ENCODE peak calls at places on chromosomes 13 and 19, in six cellular contexts. H is H1, K is HepG2, I is SK-N-SH, A is GM12878, B is K562. P is an unnamed sample.

GRCh38 chr19:58551577-58552471 is 3.1 kb downstream of the CHMP2A start:
- DNase-seq in B (no peak), H (no peak), K (no peak), I (no peak), A (no peak), P (no peak)

GRCh38 chr13:52061587-52061986 is 37.1 kb downstream of the UTP14C start:
- DNase-seq in B (no peak), I (no peak), K (no peak), A (no peak), H (no peak), P (no peak)

GRCh38 chr13:27962128-27962841 is 6.8 kb downstream of the CDX2 start:
- DNase-seq in B (no peak), H (peak), K (peak), A (no peak), I (peak), P (no peak)

GRCh38 chr19:56765107-56765506 is 75.4 kb downstream of the PEG3 start:
- DNase-seq in I (peak), H (no peak), A (no peak), K (no peak), B (no peak), P (no peak)

GRCh38 chr19:15025237-15025636 is 24.0 kb upstream of the CASP14 start:
- DNase-seq in B (peak), K (peak), I (peak), A (no peak), H (no peak), P (peak)

GRCh38 chr19:38046254-38047047 is 139.4 kb downstream of the SIPA1L3 start:
- DNase-seq in I (no peak), K (no peak), H (no peak), A (peak), B (no peak), P (no peak)

GRCh38 chr19:36207605-36208252 is 6.7 kb downstream of the ZNF565 start:
- DNase-seq in I (peak), B (no peak), A (peak), K (no peak), H (no peak), P (no peak)

GRCh38 chr19:42254083-42254849 is 662 bp downstream of the ERF start:
- DNase-seq in B (peak), A (no peak), I (peak), H (peak), K (peak), P (peak)

GRCh38 chr13:43783820-43784219 is 3.0 kb downstream of the ENOX1 start:
- DNase-seq in A (no peak), B (no peak), I (peak), H (no peak), K (no peak), P (peak)

GRCh38 chr19:54137913-54138776 is 583 bp downstream of the CNOT3 start:
- DNase-seq in H (peak), A (no peak), I (peak), B (peak), K (no peak), P (no peak)

GRCh38 chr13:31909889-31910551 is 121.6 kb upstream of the FRY start:
- DNase-seq in B (peak), K (peak), A (peak), H (no peak), I (peak), P (peak)

GRCh38 chr13:110015253-110015652 is 228.9 kb upstream of the IRS2 start:
- DNase-seq in H (no peak), K (no peak), B (no peak), I (no peak), A (no peak), P (no peak)

GRCh38 chr13:78777973-78778372 is 119.0 kb upstream of the OBI1 start:
- DNase-seq in B (no peak), I (no peak), H (no peak), K (no peak), A (no peak), P (no peak)

GRCh38 chr19:11420894-11421606 is 1.9 kb upstream of the RGL3 start:
- DNase-seq in I (no peak), B (no peak), H (peak), A (no peak), K (no peak), P (no peak)

GRCh38 chr13:74930402-74931165 is 551.4 kb downstream of the TBC1D4 start:
- DNase-seq in A (no peak), B (no peak), H (no peak), K (no peak), I (no peak), P (no peak)

GRCh38 chr13:57409656-57410055 is 221.9 kb upstream of the PCDH17 start:
- DNase-seq in A (no peak), K (no peak), I (no peak), H (no peak), B (no peak), P (no peak)

GRCh38 chr13:92224052-92224821 is 825.8 kb downstream of the GPC5 start:
- DNase-seq in K (no peak), I (no peak), B (peak), H (no peak), A (no peak), P (no peak)

GRCh38 chr13:109586509-109587346 is 199.7 kb downstream of the IRS2 start:
- DNase-seq in B (no peak), H (no peak), I (no peak), K (no peak), A (no peak), P (no peak)

GRCh38 chr13:79480954-79481684 is at the start of gene NDFIP2:
- DNase-seq in B (peak), I (peak), K (peak), A (peak), H (peak), P (peak)

GRCh38 chr13:36297259-36297599 is 385 bp downstream of the CCDC169 start:
- DNase-seq in H (no peak), B (no peak), A (no peak), I (no peak), K (no peak), P (peak)

GRCh38 chr13:76067850-76068249 is 431.7 kb downstream of the LMO7 start:
- DNase-seq in H (no peak), I (no peak), B (no peak), K (no peak), A (no peak), P (no peak)

GRCh38 chr13:71591380-71591779 is 275.6 kb downstream of the DACH1 start:
- DNase-seq in K (no peak), A (no peak), B (no peak), I (no peak), H (no peak), P (peak)

GRCh38 chr13:21901772-21902708 is 231.2 kb downstream of the FGF9 start:
- DNase-seq in A (no peak), B (no peak), I (no peak), K (peak), H (no peak), P (no peak)

GRCh38 chr19:1221904-1222255 is 15.9 kb downstream of the CBARP start:
- DNase-seq in H (no peak), I (no peak), B (no peak), A (no peak), K (no peak), P (no peak)

GRCh38 chr19:4373601-4374441 is 26.5 kb downstream of the SH3GL1 start:
- DNase-seq in A (no peak), H (no peak), I (no peak), K (no peak), B (no peak), P (no peak)

GRCh38 chr19:3835055-3835435 is 33.8 kb downstream of the ZFR2 start:
- DNase-seq in B (no peak), I (no peak), A (no peak), K (no peak), H (no peak), P (no peak)

GRCh38 chr13:48542138-48542537 is 9.3 kb upstream of the RCBTB2 start:
- DNase-seq in I (no peak), H (no peak), K (no peak), B (no peak), A (no peak), P (no peak)

GRCh38 chr19:55340784-55341147 is 1.1 kb downstream of the KMT5C start:
- DNase-seq in B (peak), H (no peak), A (no peak), K (no peak), I (peak), P (no peak)

GRCh38 chr19:12974301-12975220 is 5.2 kb downstream of the DAND5 start:
- DNase-seq in I (peak), K (peak), B (peak), A (no peak), H (no peak), P (no peak)

GRCh38 chr19:40163541-40164129 is 27.6 kb upstream of the MAP3K10 start:
- DNase-seq in K (no peak), H (no peak), B (no peak), A (no peak), I (no peak), P (no peak)

GRCh38 chr13:51844862-51845573 is at the start of gene TMEM272:
- DNase-seq in K (peak), H (peak), I (peak), B (peak), A (no peak), P (peak)

GRCh38 chr19:15595069-15595468 is 19.9 kb upstream of the CYP4F8 start:
- DNase-seq in A (no peak), H (no peak), I (no peak), B (no peak), K (no peak), P (no peak)

GRCh38 chr13:51057931-51058330 is 53.1 kb downstream of the C13orf42 start:
- DNase-seq in A (no peak), B (no peak), H (no peak), K (no peak), I (no peak), P (no peak)

GRCh38 chr13:110981379-110981778 is 66.5 kb upstream of the ANKRD10 start:
- DNase-seq in K (no peak), H (no peak), I (no peak), A (no peak), B (peak), P (no peak)

GRCh38 chr13:99050983-99051488 is 73.2 kb upstream of the DOCK9 start:
- DNase-seq in I (no peak), B (no peak), K (no peak), A (no peak), H (no peak), P (no peak)

DNA sequence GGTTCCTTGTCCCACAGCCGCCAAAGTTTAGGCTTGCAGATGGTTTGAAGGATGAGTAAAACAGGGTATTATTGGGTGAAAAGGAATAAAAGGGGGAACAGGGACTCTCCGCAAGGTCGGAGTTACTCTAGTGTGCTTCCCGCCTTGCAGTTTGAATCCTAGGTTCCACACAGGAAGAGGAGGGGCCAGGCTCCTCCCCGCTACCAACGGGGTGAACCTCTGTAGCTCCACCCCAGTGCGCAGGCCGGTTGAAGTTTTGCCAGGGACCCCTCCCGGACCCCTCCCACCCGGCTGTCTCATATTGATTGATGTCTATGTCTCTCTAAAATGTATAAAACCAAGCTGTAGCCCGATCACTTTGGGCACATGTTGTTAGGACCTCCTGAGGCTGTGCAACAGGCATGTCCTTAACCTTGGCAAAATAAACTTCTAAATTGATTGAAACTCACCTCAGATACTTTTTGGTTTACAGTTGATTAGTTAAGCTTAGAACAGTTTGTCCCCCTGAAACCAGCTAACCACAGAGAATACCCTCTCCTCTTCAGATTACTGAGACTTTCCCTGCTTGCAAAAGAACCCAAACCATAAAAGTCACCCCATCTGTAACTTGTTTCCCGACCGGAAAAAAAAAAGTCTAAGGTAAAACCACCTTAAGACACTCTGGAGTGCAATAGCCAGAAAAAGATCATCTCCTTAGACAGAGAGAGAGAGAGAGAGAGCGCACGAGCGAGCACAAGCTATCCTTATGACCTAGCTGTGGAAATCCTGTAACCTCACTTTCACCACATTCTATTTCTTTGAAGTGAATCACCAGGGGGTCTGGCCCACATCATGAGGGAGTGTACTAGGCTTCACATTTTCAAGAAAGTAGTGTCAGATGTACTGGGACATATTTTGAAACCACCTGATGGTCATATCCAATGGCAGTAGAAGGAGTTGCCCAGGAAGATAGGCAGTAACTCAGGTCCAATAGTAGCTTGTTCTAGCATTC is 11.3 kb upstream of the GTF2F2 start:
- DNase-seq in H (peak), K (no peak), A (peak), I (no peak), B (peak), P (no peak)
- TF ChIP-seq GABPA in H (no peak), K (peak), A (peak), I (no peak), B (no peak), P (no peak)

DNA sequence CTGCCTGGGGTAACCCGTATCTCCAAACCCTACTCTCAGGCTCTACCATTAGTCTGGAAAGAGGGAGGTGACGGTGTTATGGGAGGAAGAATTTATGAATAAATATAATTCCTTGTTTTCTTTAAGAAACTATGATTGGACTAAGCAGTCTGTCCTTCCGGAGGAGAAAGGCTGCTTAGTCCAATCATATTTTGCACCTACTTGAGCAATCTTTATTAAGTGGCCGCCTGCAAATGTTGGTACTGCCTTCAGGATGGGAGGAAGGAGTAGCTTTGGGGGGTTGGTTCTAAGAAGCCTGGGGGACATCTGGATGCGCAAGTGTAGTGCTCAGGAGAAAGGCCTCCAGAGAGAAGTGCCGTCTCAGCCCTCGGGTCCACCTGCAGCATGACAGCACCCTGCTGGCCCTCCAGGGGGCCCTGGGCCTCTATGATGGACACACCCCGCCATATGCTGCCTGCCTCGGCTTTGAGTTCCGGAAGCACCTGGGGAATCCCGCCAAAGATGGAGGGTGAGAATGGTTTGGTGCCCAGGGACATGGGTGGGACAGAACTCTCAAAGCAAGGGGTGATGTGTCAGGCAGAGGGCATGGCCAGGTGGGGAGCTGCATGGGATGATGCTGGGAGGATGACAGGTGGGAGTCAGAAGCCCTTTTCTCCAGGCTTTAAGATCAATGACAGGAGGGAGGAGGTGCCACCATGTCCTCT is 4.0 kb downstream of the ACP4 start:
- DNase-seq in K (no peak), B (peak), I (peak), H (peak), A (no peak), P (peak)
- TF ChIP-seq CTCF in K (no peak), B (peak), I (no peak), H (no peak), A (peak), P (no peak)

GRCh38 chr19:33067121-33067520 is 2.4 kb upstream of the RHPN2 start:
- DNase-seq in B (no peak), A (no peak), K (no peak), I (no peak), H (no peak), P (no peak)
- TF ChIP-seq GABPA in B (no peak), A (no peak), K (no peak), I (no peak), H (no peak), P (no peak)

GRCh38 chr19:7444042-7444441 is 44.8 kb downstream of the PEX11G start:
- DNase-seq in H (no peak), I (no peak), A (no peak), B (no peak), K (no peak), P (no peak)
- TF ChIP-seq CTCF in H (no peak), I (no peak), A (no peak), B (no peak), K (no peak), P (no peak)

GRCh38 chr13:25904830-25905229 is 147.0 kb downstream of the SHISA2 start:
- DNase-seq in K (no peak), I (no peak), B (no peak), A (no peak), H (no peak), P (no peak)

GRCh38 chr13:25901460-25902376 is 150.1 kb downstream of the SHISA2 start:
- DNase-seq in B (no peak), I (peak), H (no peak), K (peak), A (peak), P (no peak)

GRCh38 chr13:25899952-25900351 is 151.9 kb downstream of the SHISA2 start:
- DNase-seq in H (no peak), B (no peak), I (no peak), K (no peak), A (no peak), P (no peak)

GRCh38 chr13:25905411-25906010 is 146.3 kb downstream of the SHISA2 start:
- DNase-seq in B (no peak), K (no peak), A (no peak), H (no peak), I (no peak), P (no peak)

GRCh38 chr13:25902946-25903345 is 148.9 kb downstream of the SHISA2 start:
- DNase-seq in A (peak), H (no peak), K (no peak), B (no peak), I (no peak), P (no peak)
- TF ChIP-seq GABPA in A (no peak), H (no peak), K (no peak), B (no peak), I (no peak), P (no peak)